ENCODE peak calls at places on chromosomes 1 and 21, in seven cellular contexts. C is PC-3; O is heart right ventricle; K is CD4-positive, CD25-positive, alpha-beta regulatory T cell; Y is neuronal stem cell; T is stomach; U is CD8-positive, alpha-beta T cell. S is an unnamed sample.
A peak's percentile ranks its signal among the peaks of the same experiment; 100 is the strongest.

GRCh38 chr21:16196521-16197208 is 466.9 kb downstream of the USP25 start:
- DNase-seq in K (no peak), Y (no peak), C (no peak), O (no peak), U (no peak), T (no peak), S (no peak)

GRCh38 chr1:53366901-53367502 is 39.1 kb upstream of the LRP8 start:
- DNase-seq in K (no peak), O (no peak), C (no peak), Y (no peak), U (no peak), T (peak; percentile 13), S (no peak)

GRCh38 chr21:34722684-34723300 is 54.0 kb downstream of the CLIC6 start:
- DNase-seq in T (no peak), U (no peak), Y (peak; percentile 18), C (peak; percentile 32), O (no peak), K (no peak), S (no peak)

GRCh38 chr1:26110731-26111529 is 694 bp upstream of the PDIK1L start:
- DNase-seq in U (peak; percentile 45), K (peak; percentile 74), O (peak; percentile 73), Y (peak; percentile 87), T (peak; percentile 87), C (peak; percentile 74), S (no peak)

GRCh38 chr1:44390277-44390676 is 14.8 kb upstream of the RNF220 start:
- DNase-seq in K (no peak), O (no peak), U (no peak), C (peak; percentile 81), T (no peak), Y (no peak), S (no peak)

GRCh38 chr1:198253668-198254067 is 96.9 kb downstream of the NEK7 start:
- DNase-seq in K (no peak), Y (no peak), C (peak; percentile 52), U (no peak), O (no peak), T (no peak), S (no peak)

GRCh38 chr21:39048064-39048463 is 135.2 kb downstream of the PSMG1 start:
- DNase-seq in C (peak; percentile 81), K (no peak), O (peak; percentile 67), Y (peak; percentile 83), T (no peak), U (no peak), S (peak; percentile 22)

GRCh38 chr1:215710340-215710971 is 143.4 kb downstream of the KCTD3 start:
- DNase-seq in O (no peak), T (no peak), K (no peak), C (peak; percentile 93), Y (peak; percentile 57), U (no peak), S (peak; percentile 60)

GRCh38 chr1:66349277-66349676 is 184.7 kb upstream of the SGIP1 start:
- DNase-seq in K (no peak), O (no peak), U (no peak), T (no peak), C (peak; percentile 48), Y (no peak), S (no peak)

GRCh38 chr1:179164494-179164893 is 65.0 kb downstream of the ABL2 start:
- DNase-seq in C (peak; percentile 78), Y (no peak), O (no peak), T (no peak), U (no peak), K (no peak), S (no peak)

GRCh38 chr1:20280399-20280798 is 10.3 kb upstream of the VWA5B1 start:
- DNase-seq in T (no peak), K (no peak), C (no peak), O (no peak), Y (no peak), U (no peak), S (no peak)

GRCh38 chr1:169163059-169163458 is 56.6 kb downstream of the ATP1B1 start:
- DNase-seq in U (no peak), T (no peak), Y (no peak), C (peak; percentile 92), O (no peak), K (no peak), S (no peak)

GRCh38 chr1:216314369-216315095 is 108.7 kb downstream of the USH2A start:
- DNase-seq in O (no peak), K (no peak), Y (no peak), C (peak; percentile 89), U (no peak), T (no peak), S (no peak)

GRCh38 chr1:8201331-8201861 is 116.5 kb upstream of the SLC45A1 start:
- DNase-seq in K (no peak), U (no peak), O (no peak), C (no peak), T (no peak), Y (no peak), S (no peak)

GRCh38 chr1:236063919-236064673 is 794 bp downstream of the NID1 start:
- DNase-seq in Y (peak; percentile 46), T (peak; percentile 64), C (peak; percentile 47), K (no peak), O (peak; percentile 74), U (no peak), S (no peak)

GRCh38 chr1:31667065-31667785 is 22.5 kb upstream of the PEF1 start:
- DNase-seq in K (no peak), C (no peak), Y (no peak), O (no peak), U (no peak), T (no peak), S (no peak)

GRCh38 chr1:2443285-2444137 is 31.1 kb upstream of the PEX10 start:
- DNase-seq in U (no peak), Y (no peak), C (peak; percentile 32), T (no peak), O (no peak), K (no peak), S (no peak)

GRCh38 chr1:2445823-2446215 is 30.3 kb upstream of the PLCH2 start:
- DNase-seq in C (no peak), O (no peak), Y (no peak), T (no peak), K (no peak), U (no peak), S (no peak)

GRCh38 chr1:2445162-2445822 is 30.8 kb upstream of the PLCH2 start:
- DNase-seq in O (no peak), Y (no peak), U (no peak), C (no peak), K (no peak), T (no peak), S (no peak)

GRCh38 chr1:2442676-2443075 is 30.3 kb upstream of the PEX10 start:
- DNase-seq in C (no peak), T (no peak), O (no peak), U (no peak), K (no peak), Y (no peak), S (no peak)

DNA sequence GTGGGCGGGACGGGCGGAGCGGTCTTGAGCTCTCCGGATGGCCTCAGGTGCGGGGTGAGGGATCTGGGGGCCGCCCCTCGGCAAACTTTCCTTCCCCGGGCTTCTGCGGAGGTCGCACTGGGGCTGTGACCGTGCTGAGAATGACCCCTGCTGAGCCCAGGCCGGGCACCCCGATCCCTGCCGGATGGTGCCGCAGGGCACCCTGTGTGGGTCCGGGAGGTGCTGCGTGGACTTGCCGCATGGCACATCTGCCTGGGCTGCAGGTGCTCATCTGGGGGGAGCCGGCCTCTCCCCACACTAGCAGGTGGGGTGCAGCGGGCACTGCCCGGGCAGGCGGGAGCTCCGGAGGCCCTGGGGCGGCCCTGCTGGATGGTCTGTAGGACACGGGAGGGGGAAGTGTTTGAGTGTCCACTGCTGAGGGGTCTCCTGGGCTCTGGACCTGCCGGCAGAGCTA is 31.8 kb upstream of the PEX10 start:
- DNase-seq in C (no peak), O (no peak), Y (no peak), K (no peak), U (no peak), T (no peak), S (no peak)
- H3K4me3 ChIP-seq in C (no peak overlapping the region), O (no peak overlapping the region), Y (no peak overlapping the region), K (no peak overlapping the region), U (no peak overlapping the region), T (no peak overlapping the region), S (peak overlapping the region; percentile 14)

GRCh38 chr1:181153634-181153961 is 65.1 kb downstream of the IER5 start:
- DNase-seq in O (no peak), T (no peak), Y (no peak), K (no peak), U (no peak), C (no peak), S (no peak)
- H3K27ac ChIP-seq in O (peak overlapping the region; percentile 89), T (peak overlapping the region; percentile 77), Y (no peak overlapping the region), K (no peak overlapping the region), U (no peak overlapping the region), C (no peak overlapping the region), S (no peak overlapping the region)

GRCh38 chr21:42811960-42812359 is 67.4 kb downstream of the WDR4 start:
- DNase-seq in Y (no peak), K (no peak), C (no peak), T (no peak), U (no peak), O (no peak), S (no peak)

GRCh38 chr21:42819861-42820512 is 59.4 kb downstream of the WDR4 start:
- DNase-seq in T (no peak), U (no peak), O (no peak), K (no peak), C (no peak), Y (no peak), S (no peak)

GRCh38 chr21:42809577-42810440 is 69.5 kb downstream of the WDR4 start:
- DNase-seq in C (no peak), U (no peak), K (no peak), O (no peak), T (no peak), Y (no peak), S (no peak)

GRCh38 chr21:42818328-42818749 is 61.0 kb downstream of the WDR4 start:
- DNase-seq in T (peak; percentile 78), Y (no peak), C (peak; percentile 69), O (peak; percentile 23), U (peak; percentile 32), K (peak; percentile 37), S (no peak)

GRCh38 chr21:42815217-42815616 is 64.1 kb downstream of the WDR4 start:
- DNase-seq in Y (no peak), U (no peak), K (no peak), T (no peak), O (no peak), C (no peak), S (no peak)
- H3K4me1 ChIP-seq in Y (no peaks in the 10 kb centered on the region), U (no peaks in the 10 kb centered on the region), K (no peaks in the 10 kb centered on the region), T (no peaks in the 10 kb centered on the region), O (no peaks in the 10 kb centered on the region), C (no peaks in the 10 kb centered on the region), S (no peaks in the 10 kb centered on the region)

GRCh38 chr1:245215071-245215470 is 60.3 kb downstream of the KIF26B start:
- DNase-seq in C (no peak), T (no peak), Y (no peak), U (no peak), K (no peak), O (no peak), S (no peak)

GRCh38 chr1:245220381-245220985 is 65.7 kb downstream of the KIF26B start:
- DNase-seq in O (no peak), C (no peak), U (no peak), K (no peak), Y (no peak), T (no peak), S (no peak)

GRCh38 chr1:245217853-245218608 is 63.2 kb downstream of the KIF26B start:
- DNase-seq in U (no peak), T (no peak), O (no peak), C (no peak), K (no peak), Y (no peak), S (no peak)

GRCh38 chr1:245213066-245213465 is 58.3 kb downstream of the KIF26B start:
- DNase-seq in K (no peak), T (no peak), Y (no peak), U (no peak), O (no peak), C (no peak), S (no peak)

GRCh38 chr1:245216356-245217110 is 61.7 kb downstream of the KIF26B start:
- DNase-seq in Y (no peak), U (no peak), C (no peak), O (no peak), T (no peak), K (no peak), S (no peak)
- H3K4me3 ChIP-seq in Y (no peak overlapping the region), U (no peak overlapping the region), C (no peak overlapping the region), O (no peak overlapping the region), T (no peak overlapping the region), K (no peak overlapping the region), S (no peak overlapping the region)

S was measured in iPS DF 6.9.